ENCODE peak calls at places on chromosomes 13 and 19, in five cellular contexts. A, J, F, M and D are unnamed samples.

GRCh38 chr19:30690935-30691505 is 318.8 kb downstream of the ZNF536 start:
- DNase-seq in A (no peak), J (no peak), F (no peak), M (no peak), D (no peak)

GRCh38 chr19:2537544-2537943 is 61.6 kb downstream of the GADD45B start:
- DNase-seq in A (no peak), J (no peak), F (no peak), M (no peak), D (no peak)

GRCh38 chr13:31053896-31054295 is 107.8 kb downstream of the HSPH1 start:
- DNase-seq in A (no peak), J (no peak), F (no peak), M (no peak), D (no peak)

GRCh38 chr19:50050406-50051223 is 24.8 kb downstream of the ZNF473 start:
- DNase-seq in A (peak), J (peak), F (peak), M (no peak), D (peak)

GRCh38 chr13:112956516-112957294 is 12.3 kb upstream of the MCF2L start:
- DNase-seq in A (no peak), J (no peak), F (no peak), M (peak), D (no peak)

GRCh38 chr13:46577656-46578589 is 25.0 kb downstream of the LRCH1 start:
- DNase-seq in A (no peak), J (peak), F (no peak), M (no peak), D (no peak)

GRCh38 chr13:113417008-113417735 is 36.1 kb downstream of the ADPRHL1 start:
- DNase-seq in A (no peak), J (no peak), F (no peak), M (no peak), D (no peak)

GRCh38 chr13:88979465-88980180 is 1308.5 kb downstream of the SLITRK5 start:
- DNase-seq in A (no peak), J (no peak), F (no peak), M (no peak), D (no peak)

GRCh38 chr19:40078377-40078776 is 12.4 kb downstream of the ZNF780A start:
- DNase-seq in A (no peak), J (no peak), F (no peak), M (no peak), D (no peak)

GRCh38 chr13:74288361-74288911 is 154.2 kb upstream of the KLF12 start:
- DNase-seq in A (no peak), J (no peak), F (no peak), M (no peak), D (no peak)

GRCh38 chr13:111917901-111918300 is 149.0 kb upstream of the SOX1 start:
- DNase-seq in A (no peak), J (no peak), F (no peak), M (no peak), D (no peak)

GRCh38 chr13:111915104-111915551 is 151.8 kb upstream of the SOX1 start:
- DNase-seq in A (no peak), J (no peak), F (no peak), M (no peak), D (no peak)

GRCh38 chr13:111917086-111917485 is 149.9 kb upstream of the SOX1 start:
- DNase-seq in A (no peak), J (no peak), F (no peak), M (no peak), D (no peak)

GRCh38 chr13:111914241-111915103 is 152.5 kb upstream of the SOX1 start:
- DNase-seq in A (no peak), J (no peak), F (no peak), M (no peak), D (no peak)

DNA sequence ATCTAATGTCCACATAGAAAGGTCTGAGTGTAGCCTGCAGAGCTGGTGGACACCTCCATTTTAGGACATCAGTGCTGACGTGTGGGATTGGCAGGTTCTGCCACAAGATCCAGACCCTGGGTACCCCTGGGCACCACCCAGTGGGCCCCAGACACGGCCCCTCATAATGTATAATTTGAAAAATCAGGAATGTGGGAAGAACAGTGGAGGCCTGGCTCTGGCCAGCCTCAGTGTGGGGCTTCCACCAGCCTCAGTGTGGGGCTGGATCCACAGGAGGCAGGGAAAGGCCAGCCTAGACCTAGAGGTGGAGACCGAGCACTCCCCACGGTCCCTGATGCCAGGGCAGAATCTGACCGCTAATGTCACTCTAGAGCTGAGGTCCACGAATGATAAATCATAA is 150.7 kb upstream of the SOX1 start:
- DNase-seq in A (no peak), J (no peak), F (no peak), M (no peak), D (no peak)
- TF ChIP-seq RAD21 in A (no peak), J (no peak), F (no peak), M (no peak), D (no peak)

DNA sequence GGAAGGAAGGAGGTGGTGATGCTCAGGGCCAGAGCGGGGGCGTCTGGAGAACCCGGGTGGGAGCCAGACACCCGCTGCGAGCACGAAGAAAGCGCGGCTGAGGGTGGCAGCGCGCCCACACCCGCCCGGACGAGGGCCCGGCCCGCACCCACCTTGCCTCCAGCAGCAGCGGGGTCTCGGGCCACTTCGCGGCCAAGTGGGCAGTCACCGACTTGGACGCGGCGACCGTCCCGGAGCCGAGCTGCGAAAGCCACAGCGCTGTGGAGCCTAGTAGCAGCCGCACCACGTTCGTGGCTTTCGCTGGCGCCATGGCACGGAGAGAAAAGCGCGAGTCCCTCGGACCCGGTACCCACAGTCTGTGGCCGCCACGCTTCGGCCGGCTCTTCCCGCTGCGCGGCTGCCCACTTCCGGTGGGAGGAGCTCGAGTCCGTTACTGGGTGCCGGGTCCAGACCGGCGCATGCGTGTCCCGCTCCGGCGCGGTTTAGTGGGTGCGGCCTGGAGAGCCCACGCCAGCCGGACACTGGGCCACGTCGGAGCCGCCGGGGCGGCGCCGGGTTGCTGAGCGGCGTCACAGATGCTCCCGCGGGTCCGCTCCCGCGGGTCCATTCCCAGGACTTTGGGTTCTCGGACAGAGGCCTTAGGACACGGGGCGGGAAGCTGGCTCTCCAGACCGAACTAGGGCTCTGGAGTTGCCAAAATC is at the start of gene UGGT2:
- DNase-seq in A (peak), J (peak), F (peak), M (peak), D (peak)
- TF ChIP-seq POLR2A in A (peak), J (peak), F (peak), M (peak), D (peak)

GRCh38 chr19:36215276-36216171 is 618 bp downstream of the ZNF146 start:
- DNase-seq in A (peak), J (peak), F (peak), M (no peak), D (no peak)
- TF ChIP-seq SMC3 in A (no peak), J (no peak), F (no peak), M (no peak), D (no peak)

GRCh38 chr13:97367427-97367826 is 66.5 kb upstream of the RAP2A start:
- DNase-seq in A (no peak), J (peak), F (no peak), M (no peak), D (no peak)

GRCh38 chr13:97364827-97365226 is 69.1 kb upstream of the RAP2A start:
- DNase-seq in A (no peak), J (no peak), F (no peak), M (no peak), D (no peak)

GRCh38 chr13:97366172-97366688 is 67.7 kb upstream of the RAP2A start:
- DNase-seq in A (peak), J (no peak), F (no peak), M (no peak), D (no peak)

GRCh38 chr13:97369269-97369893 is 64.6 kb upstream of the RAP2A start:
- DNase-seq in A (no peak), J (no peak), F (no peak), M (no peak), D (no peak)

DNA sequence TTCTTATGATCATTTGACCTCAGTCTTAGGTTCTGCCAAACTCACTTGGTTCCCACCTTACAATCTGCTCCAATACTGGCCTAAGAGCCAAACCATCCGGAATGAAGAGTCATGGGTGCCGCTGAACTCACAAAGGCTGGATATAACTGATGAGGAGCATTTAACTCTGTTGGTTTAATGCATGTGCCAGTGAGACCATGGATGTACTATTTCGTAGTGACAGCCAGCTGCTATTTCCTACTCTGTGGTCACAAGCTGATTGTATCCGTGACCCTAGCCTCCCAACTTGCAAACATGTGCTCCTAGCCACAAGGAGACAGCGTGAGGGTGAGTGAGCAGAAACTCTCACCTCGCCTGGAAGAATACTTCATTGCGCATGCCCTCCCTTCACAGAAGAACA is 67.0 kb upstream of the RAP2A start:
- DNase-seq in A (no peak), J (peak), F (no peak), M (no peak), D (no peak)
- TF ChIP-seq RAD21 in A (no peak), J (no peak), F (no peak), M (no peak), D (no peak)